ENCODE peak calls at places on chromosomes 5 and 9, in five cellular contexts. O is ovary, W is upper lobe of left lung, M is A549, Z is adrenal gland. Y is an unnamed sample. For H3K4me1, the result is how much of the 10 kb centered on the place peaks cover.

GRCh38 chr5:141742866-141743651 is 61.0 kb upstream of the ARAP3 start:
- DNase-seq in O (no peak), W (no peak), M (no peak), Z (peak), Y (peak)

GRCh38 chr9:129237804-129238203 is 59.7 kb upstream of the IER5L start:
- DNase-seq in O (peak), W (no peak), M (no peak), Z (no peak), Y (no peak)

GRCh38 chr5:165370772-165371171 is 1865.4 kb downstream of the MAT2B start:
- DNase-seq in O (no peak), W (no peak), M (no peak), Z (no peak), Y (no peak)

GRCh38 chr5:172690258-172691075 is 49.4 kb downstream of the NEURL1B start:
- DNase-seq in O (peak), W (no peak), M (no peak), Z (no peak), Y (no peak)

GRCh38 chr5:161691911-161692310 is 6.4 kb downstream of the GABRA6 start:
- DNase-seq in O (no peak), W (no peak), M (no peak), Z (no peak), Y (no peak)

GRCh38 chr5:148347706-148348105 is 12.3 kb downstream of the SPINK9 start:
- DNase-seq in O (no peak), W (no peak), M (no peak), Z (no peak), Y (no peak)

GRCh38 chr9:71760901-71761300 is 7.4 kb downstream of the CEMIP2 start:
- DNase-seq in O (no peak), W (no peak), M (peak), Z (peak), Y (no peak)

GRCh38 chr5:14281746-14282181 is 138.6 kb downstream of the TRIO start:
- DNase-seq in O (no peak), W (no peak), M (no peak), Z (no peak), Y (no peak)

GRCh38 chr9:82212885-82213284 is 224.3 kb downstream of the SPATA31D1 start:
- DNase-seq in O (no peak), W (no peak), M (no peak), Z (no peak), Y (no peak)

GRCh38 chr9:106816524-106816923 is 46.4 kb upstream of the ZNF462 start:
- DNase-seq in O (no peak), W (no peak), M (no peak), Z (no peak), Y (no peak)

GRCh38 chr9:131441441-131441840 is 47.6 kb downstream of the PRRC2B start:
- DNase-seq in O (no peak), W (no peak), M (no peak), Z (no peak), Y (no peak)

DNA sequence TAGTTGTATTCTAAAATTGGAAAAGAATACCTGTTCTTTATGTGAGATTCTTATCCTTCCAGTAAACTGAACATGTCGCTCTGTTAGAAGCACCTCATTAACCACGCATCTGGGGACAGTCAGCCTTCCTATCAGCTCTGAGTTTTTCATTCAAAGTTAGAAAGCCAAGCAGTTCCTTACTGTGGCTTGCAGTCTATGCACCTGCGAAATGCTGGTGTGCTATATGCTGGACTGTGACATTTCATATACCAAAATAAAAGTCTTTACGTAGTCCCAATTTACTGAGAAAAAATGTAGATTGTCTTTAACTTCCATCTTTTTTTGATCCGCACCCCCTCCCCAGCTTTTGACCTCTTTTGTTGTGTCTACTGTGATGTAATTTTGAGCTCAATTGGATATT is 4.3 kb downstream of the ANP32B start:
- DNase-seq in O (no peak), W (no peak), M (no peak), Z (no peak), Y (no peak)
- H3K4me1 ChIP-seq in O (under half), W (under half), M (half or more), Z (half or more), Y (half or more)

GRCh38 chr5:121273818-121274433 is 577.8 kb upstream of the FTMT start:
- DNase-seq in O (no peak), W (no peak), M (peak), Z (no peak), Y (no peak)
- TF ChIP-seq POLR2A in O (no peak), W (no peak), M (no peak), Z (no peak), Y (no peak)

GRCh38 chr5:74875994-74876791 is 10.0 kb upstream of the FAM169A start:
- DNase-seq in O (no peak), W (no peak), M (no peak), Z (no peak), Y (no peak)
- TF ChIP-seq CTCF in O (no peak), W (no peak), M (no peak), Z (no peak), Y (no peak)

DNA sequence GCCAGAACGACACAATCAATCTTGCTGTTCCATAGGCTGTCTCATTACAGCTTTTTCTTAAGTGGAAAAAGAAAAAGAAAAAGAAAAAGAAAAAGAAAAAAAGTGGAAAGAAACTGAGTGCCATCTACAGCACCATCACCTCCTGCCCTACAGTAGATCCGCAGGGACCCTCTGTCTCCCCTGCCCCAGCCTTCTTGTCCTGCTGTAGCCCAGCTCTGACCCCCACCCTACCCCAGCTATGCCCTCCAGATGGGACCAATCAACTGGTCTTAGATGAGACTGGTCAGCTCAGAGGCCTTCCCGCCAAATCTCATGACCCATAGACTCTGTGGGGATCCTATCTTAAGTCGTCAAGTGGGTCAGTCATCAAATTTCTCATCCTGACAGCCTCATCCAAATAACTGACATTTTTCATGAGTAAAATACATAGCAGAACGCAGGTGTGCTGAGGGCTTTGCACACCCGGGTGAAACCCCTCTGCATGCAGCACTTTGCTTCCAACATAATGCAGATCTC is 34.8 kb downstream of the TSPAN17 start:
- DNase-seq in O (no peak), W (no peak), M (no peak), Z (no peak), Y (no peak)
- H3K4me1 ChIP-seq in O (under half), W (under half), M (under half), Z (under half), Y (under half)

GRCh38 chr9:121626012-121626411 is 25.4 kb upstream of the DAB2IP start:
- DNase-seq in O (no peak), W (no peak), M (no peak), Z (no peak), Y (no peak)

GRCh38 chr9:121625590-121625989 is 25.8 kb upstream of the DAB2IP start:
- DNase-seq in O (no peak), W (no peak), M (no peak), Z (no peak), Y (no peak)

GRCh38 chr9:121627432-121627831 is 24.0 kb upstream of the DAB2IP start:
- DNase-seq in O (no peak), W (no peak), M (no peak), Z (no peak), Y (no peak)

GRCh38 chr9:121631115-121631514 is 20.3 kb upstream of the DAB2IP start:
- DNase-seq in O (no peak), W (no peak), M (no peak), Z (no peak), Y (no peak)

DNA sequence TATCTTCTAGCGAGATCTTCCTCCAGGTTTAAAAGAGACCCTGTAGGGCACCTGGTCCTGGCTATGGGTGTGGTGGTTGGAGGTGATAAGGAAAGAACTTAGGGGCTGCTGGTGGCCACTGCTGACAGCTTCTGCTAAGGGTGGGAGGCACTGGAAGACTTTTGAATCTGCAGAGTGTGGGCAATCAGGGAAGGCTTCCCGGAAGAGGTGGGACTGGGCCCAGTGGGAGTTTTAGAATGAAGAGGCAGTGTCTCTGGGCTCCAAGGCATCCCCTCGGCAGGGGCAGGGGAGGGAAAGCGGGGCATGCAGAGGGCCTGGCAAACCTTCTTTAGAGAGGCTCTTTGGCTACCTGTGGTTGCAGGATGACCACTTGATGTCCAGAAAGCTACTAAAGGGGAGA is 23.0 kb upstream of the DAB2IP start:
- DNase-seq in O (no peak), W (no peak), M (no peak), Z (no peak), Y (no peak)
- TF ChIP-seq POLR2A in O (no peak), W (no peak), M (no peak), Z (no peak), Y (no peak)

Y was measured in stomach.